ENCODE peak calls at places on chromosomes 4 and X, in ten cellular contexts. One of them, this sample, is unnamed. For H3K4me1, the result is how much of the 10 kb centered on the place peaks cover.

GRCh38 chr4:26701786-26702227 is 117.9 kb downstream of the TBC1D19 start:
- DNase-seq in GM12878: no peak
- DNase-seq in CD8-positive, alpha-beta T cell: no peak
- DNase-seq in uterus: no peak
- DNase-seq in pancreas: no peak
- DNase-seq in body of pancreas: no peak
- DNase-seq in tibial artery: no peak
- DNase-seq in left lung: no peak
- DNase-seq in lower lobe of right lung: no peak
- DNase-seq in astrocyte: peak
- DNase-seq in this sample: no peak

GRCh38 chrX:39814391-39814790 is 283.4 kb downstream of the BCOR start:
- DNase-seq in GM12878: no peak
- DNase-seq in CD8-positive, alpha-beta T cell: peak
- DNase-seq in uterus: no peak
- DNase-seq in pancreas: no peak
- DNase-seq in body of pancreas: no peak
- DNase-seq in tibial artery: no peak
- DNase-seq in left lung: no peak
- DNase-seq in lower lobe of right lung: no peak
- DNase-seq in astrocyte: no peak
- DNase-seq in this sample: no peak

GRCh38 chrX:78103656-78104446 is at the start of gene PGK1:
- DNase-seq in GM12878: peak
- DNase-seq in CD8-positive, alpha-beta T cell: peak
- DNase-seq in uterus: peak
- DNase-seq in pancreas: peak
- DNase-seq in body of pancreas: peak
- DNase-seq in tibial artery: peak
- DNase-seq in left lung: peak
- DNase-seq in lower lobe of right lung: peak
- DNase-seq in astrocyte: peak
- DNase-seq in this sample: peak

GRCh38 chr4:175916636-175917351 is 104.7 kb upstream of the GPM6A start:
- DNase-seq in GM12878: no peak
- DNase-seq in CD8-positive, alpha-beta T cell: no peak
- DNase-seq in uterus: no peak
- DNase-seq in pancreas: no peak
- DNase-seq in body of pancreas: no peak
- DNase-seq in tibial artery: no peak
- DNase-seq in left lung: no peak
- DNase-seq in lower lobe of right lung: no peak
- DNase-seq in astrocyte: no peak
- DNase-seq in this sample: no peak

GRCh38 chr4:140856692-140857091 is 100.5 kb upstream of the TBC1D9 start:
- DNase-seq in GM12878: no peak
- DNase-seq in CD8-positive, alpha-beta T cell: no peak
- DNase-seq in uterus: peak
- DNase-seq in pancreas: no peak
- DNase-seq in body of pancreas: no peak
- DNase-seq in tibial artery: no peak
- DNase-seq in left lung: no peak
- DNase-seq in lower lobe of right lung: no peak
- DNase-seq in astrocyte: peak
- DNase-seq in this sample: peak

GRCh38 chr4:139902328-139903217 is 237.0 kb downstream of the MGST2 start:
- DNase-seq in GM12878: no peak
- DNase-seq in CD8-positive, alpha-beta T cell: no peak
- DNase-seq in uterus: no peak
- DNase-seq in pancreas: no peak
- DNase-seq in body of pancreas: no peak
- DNase-seq in tibial artery: no peak
- DNase-seq in left lung: no peak
- DNase-seq in lower lobe of right lung: no peak
- DNase-seq in astrocyte: no peak
- DNase-seq in this sample: no peak

GRCh38 chr4:112058433-112058832 is 86.8 kb upstream of the FAM241A start:
- DNase-seq in GM12878: no peak
- DNase-seq in CD8-positive, alpha-beta T cell: no peak
- DNase-seq in uterus: no peak
- DNase-seq in pancreas: no peak
- DNase-seq in body of pancreas: no peak
- DNase-seq in tibial artery: no peak
- DNase-seq in left lung: no peak
- DNase-seq in lower lobe of right lung: no peak
- DNase-seq in astrocyte: peak
- DNase-seq in this sample: no peak

GRCh38 chr4:5027366-5027765 is 8.1 kb upstream of the CYTL1 start:
- DNase-seq in GM12878: no peak
- DNase-seq in CD8-positive, alpha-beta T cell: no peak
- DNase-seq in uterus: no peak
- DNase-seq in pancreas: no peak
- DNase-seq in body of pancreas: no peak
- DNase-seq in tibial artery: no peak
- DNase-seq in left lung: no peak
- DNase-seq in lower lobe of right lung: no peak
- DNase-seq in astrocyte: peak
- DNase-seq in this sample: no peak

GRCh38 chr4:53016099-53016498 is 154.0 kb downstream of the RASL11B start:
- DNase-seq in GM12878: no peak
- DNase-seq in CD8-positive, alpha-beta T cell: no peak
- DNase-seq in uterus: no peak
- DNase-seq in pancreas: no peak
- DNase-seq in body of pancreas: no peak
- DNase-seq in tibial artery: no peak
- DNase-seq in left lung: no peak
- DNase-seq in lower lobe of right lung: no peak
- DNase-seq in astrocyte: no peak
- DNase-seq in this sample: no peak

GRCh38 chr4:13302876-13303275 is 181.3 kb downstream of the RAB28 start:
- DNase-seq in GM12878: no peak
- DNase-seq in CD8-positive, alpha-beta T cell: no peak
- DNase-seq in uterus: no peak
- DNase-seq in pancreas: no peak
- DNase-seq in body of pancreas: no peak
- DNase-seq in tibial artery: no peak
- DNase-seq in left lung: no peak
- DNase-seq in lower lobe of right lung: no peak
- DNase-seq in astrocyte: no peak
- DNase-seq in this sample: no peak

GRCh38 chrX:106481341-106481740 is 130.4 kb upstream of the RADX start:
- DNase-seq in GM12878: peak
- DNase-seq in CD8-positive, alpha-beta T cell: no peak
- DNase-seq in uterus: no peak
- DNase-seq in pancreas: no peak
- DNase-seq in body of pancreas: peak
- DNase-seq in tibial artery: peak
- DNase-seq in left lung: no peak
- DNase-seq in lower lobe of right lung: no peak
- DNase-seq in astrocyte: peak
- DNase-seq in this sample: peak

GRCh38 chr4:41748788-41749445 is 392 bp upstream of the PHOX2B start:
- DNase-seq in GM12878: no peak
- DNase-seq in CD8-positive, alpha-beta T cell: no peak
- DNase-seq in uterus: no peak
- DNase-seq in pancreas: no peak
- DNase-seq in body of pancreas: no peak
- DNase-seq in tibial artery: no peak
- DNase-seq in left lung: no peak
- DNase-seq in lower lobe of right lung: no peak
- DNase-seq in astrocyte: no peak
- DNase-seq in this sample: no peak

DNA sequence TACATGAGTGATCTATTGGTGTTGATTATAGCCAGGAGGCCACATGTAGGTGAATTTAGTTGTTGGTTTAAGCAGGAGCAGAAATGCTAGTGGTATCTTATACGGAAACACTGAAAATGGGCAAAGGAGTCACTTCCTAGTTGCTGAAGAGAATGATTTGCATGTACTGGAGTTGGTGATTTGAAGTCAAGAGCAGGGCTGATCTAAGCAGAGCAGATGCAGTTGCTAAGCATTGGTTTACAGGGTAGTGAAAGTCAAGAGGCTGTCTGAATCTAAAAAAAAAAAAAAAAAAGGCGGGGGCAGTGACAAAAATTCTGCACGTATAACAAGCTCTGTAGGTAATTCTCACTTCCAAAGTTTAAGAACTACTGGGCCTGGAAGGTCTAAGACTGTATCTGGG is 90.4 kb upstream of the HPRT1 start:
- DNase-seq in GM12878: peak
- DNase-seq in CD8-positive, alpha-beta T cell: no peak
- DNase-seq in uterus: no peak
- DNase-seq in pancreas: no peak
- DNase-seq in body of pancreas: no peak
- DNase-seq in tibial artery: no peak
- DNase-seq in left lung: no peak
- DNase-seq in lower lobe of right lung: no peak
- DNase-seq in astrocyte: no peak
- DNase-seq in this sample: no peak
- H3K4me1 ChIP-seq in GM12878: under half
- H3K4me1 ChIP-seq in CD8-positive, alpha-beta T cell: under half
- H3K4me1 ChIP-seq in uterus: under half
- H3K4me1 ChIP-seq in pancreas: under half
- H3K4me1 ChIP-seq in body of pancreas: under half
- H3K4me1 ChIP-seq in tibial artery: under half
- H3K4me1 ChIP-seq in left lung: under half
- H3K4me1 ChIP-seq in lower lobe of right lung: under half
- H3K4me1 ChIP-seq in astrocyte: under half
- H3K4me1 ChIP-seq in this sample: under half

DNA sequence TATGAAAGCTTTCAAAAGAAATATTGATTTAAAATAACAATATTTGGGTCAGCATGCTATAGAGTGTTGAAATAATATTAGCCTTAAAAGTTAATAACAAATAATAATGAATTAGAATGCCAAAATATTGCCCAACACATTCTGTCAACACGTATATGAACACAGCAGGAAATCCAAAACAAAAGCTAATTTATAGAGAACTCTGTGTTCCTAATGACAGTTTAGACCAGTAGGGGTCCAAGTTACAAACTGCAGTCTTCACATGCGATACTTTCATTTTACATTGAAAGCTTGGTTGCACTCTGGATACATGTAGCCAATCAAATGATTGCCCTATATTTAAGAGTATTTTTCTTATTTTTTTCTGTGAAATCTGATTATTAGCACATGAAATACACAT is 274.4 kb downstream of the DCTD start:
- DNase-seq in GM12878: no peak
- DNase-seq in CD8-positive, alpha-beta T cell: no peak
- DNase-seq in uterus: no peak
- DNase-seq in pancreas: no peak
- DNase-seq in body of pancreas: no peak
- DNase-seq in tibial artery: no peak
- DNase-seq in left lung: no peak
- DNase-seq in lower lobe of right lung: no peak
- DNase-seq in astrocyte: peak
- DNase-seq in this sample: no peak
- TF ChIP-seq CTCF in GM12878: no peak
- TF ChIP-seq CTCF in CD8-positive, alpha-beta T cell: no peak
- TF ChIP-seq CTCF in uterus: no peak
- TF ChIP-seq CTCF in pancreas: no peak
- TF ChIP-seq CTCF in body of pancreas: no peak
- TF ChIP-seq CTCF in tibial artery: no peak
- TF ChIP-seq CTCF in left lung: no peak
- TF ChIP-seq CTCF in lower lobe of right lung: no peak
- TF ChIP-seq CTCF in astrocyte: peak
- TF ChIP-seq CTCF in this sample: no peak

GRCh38 chr4:7803992-7804758 is 135.5 kb downstream of the AFAP1 start:
- DNase-seq in GM12878: no peak
- DNase-seq in CD8-positive, alpha-beta T cell: peak
- DNase-seq in uterus: peak
- DNase-seq in pancreas: peak
- DNase-seq in body of pancreas: peak
- DNase-seq in tibial artery: peak
- DNase-seq in left lung: peak
- DNase-seq in lower lobe of right lung: peak
- DNase-seq in astrocyte: peak
- DNase-seq in this sample: peak
- H3K4me1 ChIP-seq in GM12878: under half
- H3K4me1 ChIP-seq in CD8-positive, alpha-beta T cell: under half
- H3K4me1 ChIP-seq in uterus: under half
- H3K4me1 ChIP-seq in pancreas: under half
- H3K4me1 ChIP-seq in body of pancreas: under half
- H3K4me1 ChIP-seq in tibial artery: under half
- H3K4me1 ChIP-seq in left lung: under half
- H3K4me1 ChIP-seq in lower lobe of right lung: half or more
- H3K4me1 ChIP-seq in astrocyte: under half
- H3K4me1 ChIP-seq in this sample: under half

GRCh38 chrX:152927858-152928760 is 30.2 kb downstream of the ZNF185 start:
- DNase-seq in GM12878: no peak
- DNase-seq in CD8-positive, alpha-beta T cell: no peak
- DNase-seq in uterus: no peak
- DNase-seq in pancreas: no peak
- DNase-seq in body of pancreas: no peak
- DNase-seq in tibial artery: no peak
- DNase-seq in left lung: no peak
- DNase-seq in lower lobe of right lung: no peak
- DNase-seq in astrocyte: no peak
- DNase-seq in this sample: no peak

GRCh38 chrX:152926923-152927322 is 29.1 kb downstream of the ZNF185 start:
- DNase-seq in GM12878: no peak
- DNase-seq in CD8-positive, alpha-beta T cell: no peak
- DNase-seq in uterus: no peak
- DNase-seq in pancreas: no peak
- DNase-seq in body of pancreas: no peak
- DNase-seq in tibial artery: no peak
- DNase-seq in left lung: no peak
- DNase-seq in lower lobe of right lung: no peak
- DNase-seq in astrocyte: no peak
- DNase-seq in this sample: no peak

GRCh38 chrX:152925835-152926234 is 28.0 kb downstream of the ZNF185 start:
- DNase-seq in GM12878: no peak
- DNase-seq in CD8-positive, alpha-beta T cell: no peak
- DNase-seq in uterus: no peak
- DNase-seq in pancreas: no peak
- DNase-seq in body of pancreas: no peak
- DNase-seq in tibial artery: no peak
- DNase-seq in left lung: no peak
- DNase-seq in lower lobe of right lung: no peak
- DNase-seq in astrocyte: no peak
- DNase-seq in this sample: no peak

GRCh38 chrX:152928761-152929400 is 31.0 kb downstream of the ZNF185 start:
- DNase-seq in GM12878: no peak
- DNase-seq in CD8-positive, alpha-beta T cell: no peak
- DNase-seq in uterus: no peak
- DNase-seq in pancreas: no peak
- DNase-seq in body of pancreas: no peak
- DNase-seq in tibial artery: no peak
- DNase-seq in left lung: no peak
- DNase-seq in lower lobe of right lung: no peak
- DNase-seq in astrocyte: no peak
- DNase-seq in this sample: no peak

DNA sequence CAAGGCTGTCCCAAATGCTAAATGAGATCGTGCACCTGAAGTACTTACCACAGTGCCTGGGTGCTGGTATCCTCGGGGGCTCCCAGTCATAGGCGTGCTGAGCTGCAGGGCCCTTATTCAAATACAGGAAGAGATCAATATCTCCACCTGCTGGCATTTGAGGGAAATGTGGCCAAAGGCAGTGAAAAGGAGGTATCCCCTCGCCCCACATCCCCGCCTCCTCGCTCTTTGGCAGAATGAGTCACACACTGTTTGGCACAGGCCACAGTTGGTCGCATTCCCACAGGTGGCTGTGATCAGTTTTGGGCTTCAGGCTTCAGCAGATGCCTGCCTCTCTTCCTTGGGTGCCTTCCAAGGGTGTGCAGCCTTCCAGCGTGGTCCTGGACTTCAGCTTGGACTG is 28.4 kb downstream of the ZNF185 start:
- DNase-seq in GM12878: no peak
- DNase-seq in CD8-positive, alpha-beta T cell: peak
- DNase-seq in uterus: peak
- DNase-seq in pancreas: peak
- DNase-seq in body of pancreas: peak
- DNase-seq in tibial artery: no peak
- DNase-seq in left lung: no peak
- DNase-seq in lower lobe of right lung: no peak
- DNase-seq in astrocyte: peak
- DNase-seq in this sample: no peak
- TF ChIP-seq CTCF in GM12878: peak
- TF ChIP-seq CTCF in CD8-positive, alpha-beta T cell: peak
- TF ChIP-seq CTCF in uterus: peak
- TF ChIP-seq CTCF in pancreas: no peak
- TF ChIP-seq CTCF in body of pancreas: peak
- TF ChIP-seq CTCF in tibial artery: no peak
- TF ChIP-seq CTCF in left lung: no peak
- TF ChIP-seq CTCF in lower lobe of right lung: peak
- TF ChIP-seq CTCF in astrocyte: peak
- TF ChIP-seq CTCF in this sample: peak

This sample was measured in heart left ventricle.